ENCODE peak calls at places on chromosomes 13 and 19, in nine cellular contexts. X is fibroblast of the aortic adventitia, L is fibroblast of mammary gland, K is astrocyte of the spinal cord, Y is MM.1S, V is endodermal cell, O is retinal pigment epithelial cell, J is H1, U is ascending aorta. F is an unnamed sample.

GRCh38 chr13:48496271-48496670 is 36.6 kb downstream of the RCBTB2 start:
- DNase-seq in X (no peak), L (no peak), K (no peak), Y (no peak), V (no peak), O (no peak), J (no peak), U (no peak), F (no peak)

GRCh38 chr19:43430142-43430710 is 15.5 kb downstream of the TEX101 start:
- DNase-seq in X (peak; percentile 18), L (no peak), K (no peak), Y (peak; percentile 64), V (peak; percentile 78), O (no peak), J (no peak), U (no peak), F (peak; percentile 8)

GRCh38 chr13:90365130-90365529 is 982.4 kb upstream of the MIR17HG start:
- DNase-seq in X (peak; percentile 7), L (peak; percentile 10), K (peak; percentile 16), Y (no peak), V (no peak), O (no peak), J (no peak), U (no peak), F (peak; percentile 67)

GRCh38 chr13:106416645-106417044 is 118.8 kb downstream of the EFNB2 start:
- DNase-seq in X (no peak), L (no peak), K (no peak), Y (no peak), V (no peak), O (no peak), J (no peak), U (no peak), F (no peak)

GRCh38 chr19:53657778-53658177 is 26.0 kb downstream of the DPRX start:
- DNase-seq in X (no peak), L (no peak), K (no peak), Y (no peak), V (no peak), O (no peak), J (no peak), U (no peak), F (no peak)

GRCh38 chr19:55820037-55820436 is 11.8 kb downstream of the NLRP11 start:
- DNase-seq in X (no peak), L (no peak), K (no peak), Y (peak; percentile 65), V (no peak), O (no peak), J (no peak), U (no peak), F (no peak)

GRCh38 chr19:14375055-14375581 is 6.1 kb upstream of the ADGRE5 start:
- DNase-seq in X (no peak), L (no peak), K (no peak), Y (no peak), V (no peak), O (no peak), J (no peak), U (peak; percentile 62), F (no peak)

GRCh38 chr19:16417660-16418596 is 53.8 kb downstream of the EPS15L1 start:
- DNase-seq in X (peak; percentile 51), L (peak; percentile 47), K (peak; percentile 29), Y (peak; percentile 53), V (peak; percentile 94), O (no peak), J (peak; percentile 72), U (no peak), F (peak; percentile 56)

GRCh38 chr19:4518345-4519171 is at the start of gene PLIN4:
- DNase-seq in X (peak; percentile 78), L (peak; percentile 79), K (no peak), Y (no peak), V (peak; percentile 77), O (no peak), J (no peak), U (no peak), F (peak; percentile 94)

GRCh38 chr19:10226376-10227214 is 4.5 kb downstream of the S1PR2 start:
- DNase-seq in X (peak; percentile 100), L (peak; percentile 99), K (peak; percentile 47), Y (no peak), V (no peak), O (no peak), J (no peak), U (no peak), F (peak; percentile 98)

GRCh38 chr19:5128251-5128931 is 159.5 kb downstream of the KDM4B start:
- DNase-seq in X (peak; percentile 70), L (peak; percentile 39), K (peak; percentile 74), Y (no peak), V (peak; percentile 87), O (no peak), J (no peak), U (no peak), F (peak; percentile 32)

GRCh38 chr19:42206871-42207755 is 10.4 kb downstream of the DEDD2 start:
- DNase-seq in X (no peak), L (peak; percentile 63), K (peak; percentile 19), Y (no peak), V (no peak), O (no peak), J (no peak), U (no peak), F (no peak)

GRCh38 chr13:70424428-70424827 is 316.2 kb upstream of the KLHL1 start:
- DNase-seq in X (no peak), L (no peak), K (no peak), Y (no peak), V (peak; percentile 74), O (no peak), J (peak; percentile 15), U (no peak), F (no peak)

GRCh38 chr19:50657672-50658437 is 8.6 kb downstream of the C19orf81 start:
- DNase-seq in X (peak; percentile 94), L (peak; percentile 94), K (peak; percentile 88), Y (peak; percentile 72), V (peak; percentile 100), O (peak; percentile 25), J (peak; percentile 98), U (peak; percentile 73), F (peak; percentile 96)

GRCh38 chr19:32104465-32105235 is 240.8 kb upstream of the ZNF507 start:
- DNase-seq in X (no peak), L (no peak), K (peak; percentile 5), Y (no peak), V (no peak), O (peak; percentile 87), J (no peak), U (no peak), F (no peak)

GRCh38 chr19:4030981-4031380 is 23.4 kb downstream of the PIAS4 start:
- DNase-seq in X (no peak), L (no peak), K (no peak), Y (no peak), V (no peak), O (no peak), J (no peak), U (no peak), F (no peak)

GRCh38 chr19:40571831-40572495 is 4.7 kb upstream of the SHKBP1 start:
- DNase-seq in X (no peak), L (no peak), K (no peak), Y (no peak), V (no peak), O (no peak), J (no peak), U (no peak), F (no peak)

GRCh38 chr13:22107549-22107948 is 436.7 kb downstream of the FGF9 start:
- DNase-seq in X (no peak), L (no peak), K (peak; percentile 22), Y (no peak), V (no peak), O (no peak), J (no peak), U (no peak), F (no peak)

GRCh38 chr13:28796938-28797257 is 23.2 kb upstream of the MTUS2 start:
- DNase-seq in X (no peak), L (no peak), K (no peak), Y (no peak), V (no peak), O (no peak), J (no peak), U (no peak), F (no peak)
- TF ChIP-seq CTCF in X (no peak), L (no peak), K (no peak), Y (no peak), V (no peak), O (no peak), J (no peak), U (no peak), F (no peak)

DNA sequence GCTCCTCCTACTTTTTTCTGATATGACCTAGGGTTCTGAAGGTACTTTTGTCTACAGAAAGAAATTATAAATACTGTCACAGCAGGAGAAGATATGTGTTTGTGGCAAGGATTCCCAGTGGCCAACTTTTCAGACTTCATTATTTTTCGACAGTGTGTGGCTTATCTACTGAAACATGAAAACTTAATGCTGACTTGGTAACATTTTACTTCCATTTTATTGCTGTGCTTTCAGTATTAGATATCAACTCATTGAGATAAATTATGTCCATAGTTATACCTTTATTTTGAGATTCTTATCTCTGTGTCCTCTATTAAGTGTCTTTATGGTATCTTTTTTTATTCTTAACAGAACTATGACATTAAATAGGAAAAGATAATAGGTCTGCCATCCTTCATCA is 700.0 kb downstream of the PCDH9 start:
- DNase-seq in X (no peak), L (no peak), K (no peak), Y (no peak), V (no peak), O (no peak), J (no peak), U (no peak), F (no peak)
- H3K4me3 ChIP-seq in X (no peak overlapping the region), L (no peak overlapping the region), K (no peak overlapping the region), Y (no peak overlapping the region), V (no peak overlapping the region), O (no peak overlapping the region), J (no peak overlapping the region), U (no peak overlapping the region), F (no peak overlapping the region)

GRCh38 chr13:43307221-43307920 is 284.0 kb downstream of the DNAJC15 start:
- DNase-seq in X (no peak), L (peak; percentile 18), K (no peak), Y (no peak), V (no peak), O (no peak), J (no peak), U (no peak), F (no peak)
- TF ChIP-seq CTCF in X (no peak), L (no peak), K (no peak), Y (no peak), V (no peak), O (no peak), J (no peak), U (no peak), F (no peak)

GRCh38 chr19:38209152-38209551 is 14.9 kb downstream of the DPF1 start:
- DNase-seq in X (no peak), L (no peak), K (no peak), Y (no peak), V (no peak), O (no peak), J (no peak), U (no peak), F (no peak)

GRCh38 chr19:38211779-38212178 is 12.2 kb downstream of the DPF1 start:
- DNase-seq in X (no peak), L (no peak), K (no peak), Y (no peak), V (peak; percentile 81), O (no peak), J (no peak), U (no peak), F (no peak)

GRCh38 chr19:38210458-38210987 is 13.5 kb downstream of the DPF1 start:
- DNase-seq in X (peak; percentile 22), L (no peak), K (peak; percentile 37), Y (no peak), V (peak; percentile 93), O (no peak), J (no peak), U (no peak), F (no peak)

GRCh38 chr19:38209671-38210457 is 14.2 kb downstream of the DPF1 start:
- DNase-seq in X (peak; percentile 37), L (peak; percentile 44), K (peak; percentile 35), Y (no peak), V (peak; percentile 76), O (no peak), J (no peak), U (peak; percentile 69), F (peak; percentile 51)

GRCh38 chr19:38211206-38211605 is 12.8 kb downstream of the DPF1 start:
- DNase-seq in X (no peak), L (no peak), K (no peak), Y (no peak), V (peak; percentile 70), O (no peak), J (no peak), U (no peak), F (no peak)
- H3K4me3 ChIP-seq in X (no peak overlapping the region), L (no peak overlapping the region), K (no peak overlapping the region), Y (no peak overlapping the region), V (no peak overlapping the region), O (no peak overlapping the region), J (peak overlapping the region; percentile 63), U (peak overlapping the region; percentile 6), F (no peak overlapping the region)